ENCODE peak calls at places on chromosomes 12 and 14, in nine cellular contexts. E is COLO829; I is MCF 10A; Y is skeletal muscle cell; B is HEK293T; Z is tibial artery; R is central memory CD4-positive, alpha-beta T cell; T is GOT3; U is activated T-helper 2 cell treated with anti-CD3 and anti-CD28 coated beads, Interferon-gamma antibody, Interleukin-2, Interleukin-4, amounts not matched to agents 10 μg/mL and 5 μg/mL and 100 μg/mL, durations not matched to agents 14 hours and 24 hours and 36 hours. H is an unnamed sample.

GRCh38 chr12:52439420-52439819 is 5.2 kb upstream of the KRT75 start:
- DNase-seq in E (no peak), I (no peak), Y (no peak), B (no peak), Z (no peak), R (no peak), T (no peak), U (no peak), H (no peak)

GRCh38 chr14:101977311-101978071 is 13.1 kb downstream of the DYNC1H1 start:
- DNase-seq in E (no peak), I (peak), Y (peak), B (no peak), Z (peak), R (no peak), T (no peak), U (no peak), H (peak)

GRCh38 chr14:67900188-67900587 is 80.6 kb downstream of the RAD51B start:
- DNase-seq in E (no peak), I (no peak), Y (no peak), B (no peak), Z (no peak), R (no peak), T (no peak), U (no peak), H (no peak)

GRCh38 chr12:6613015-6613775 is 6.0 kb upstream of the CHD4 start:
- DNase-seq in E (peak), I (peak), Y (no peak), B (no peak), Z (peak), R (no peak), T (no peak), U (peak), H (peak)

GRCh38 chr14:65043893-65044595 is 57.3 kb downstream of the FNTB start:
- DNase-seq in E (no peak), I (no peak), Y (no peak), B (no peak), Z (no peak), R (no peak), T (no peak), U (no peak), H (no peak)

GRCh38 chr12:42332301-42332894 is 6.4 kb downstream of the PPHLN1 start:
- DNase-seq in E (peak), I (peak), Y (no peak), B (peak), Z (no peak), R (peak), T (no peak), U (no peak), H (peak)

GRCh38 chr12:11576104-11576503 is 73.4 kb upstream of the ETV6 start:
- DNase-seq in E (no peak), I (peak), Y (peak), B (no peak), Z (no peak), R (no peak), T (no peak), U (no peak), H (peak)

GRCh38 chr14:28666961-28667360 is 99.6 kb upstream of the FOXG1 start:
- DNase-seq in E (no peak), I (no peak), Y (no peak), B (no peak), Z (no peak), R (no peak), T (no peak), U (no peak), H (peak)

GRCh38 chr12:97148941-97149559 is 242.0 kb downstream of the NEDD1 start:
- DNase-seq in E (peak), I (peak), Y (no peak), B (peak), Z (no peak), R (peak), T (no peak), U (peak), H (peak)